ENCODE peak calls at places on chromosomes 13 and 19, in seven cellular contexts. G is esophagus muscularis mucosa; Y is fibroblast of pulmonary artery; F is B cell; I is NB4; C is WTC11; R is CD4-positive, alpha-beta T cell. S is an unnamed sample.
A peak's percentile ranks its signal among the peaks of the same experiment; 100 is the strongest.

GRCh38 chr19:49106648-49107135 is 7.5 kb upstream of the LIN7B start:
- DNase-seq in G (no peak), Y (peak; percentile 58), F (peak; percentile 68), I (peak; percentile 70), C (peak; percentile 83), R (peak; percentile 53), S (peak; percentile 63)

GRCh38 chr19:38693380-38694223 is 46.2 kb downstream of the ACTN4 start:
- DNase-seq in G (no peak), Y (peak; percentile 81), F (no peak), I (peak; percentile 91), C (peak; percentile 39), R (peak; percentile 18), S (peak; percentile 47)

GRCh38 chr19:14418743-14419037 is 451 bp downstream of the DDX39A start:
- DNase-seq in G (no peak), Y (peak; percentile 21), F (no peak), I (no peak), C (no peak), R (no peak), S (no peak)

GRCh38 chr13:22235285-22235949 is 564.5 kb downstream of the FGF9 start:
- DNase-seq in G (no peak), Y (no peak), F (no peak), I (no peak), C (no peak), R (no peak), S (no peak)

GRCh38 chr19:49939721-49940481 is 10.6 kb upstream of the NUP62 start:
- DNase-seq in G (no peak), Y (no peak), F (no peak), I (no peak), C (no peak), R (no peak), S (no peak)

GRCh38 chr13:56752630-56753029 is 388.1 kb upstream of the PRR20A start:
- DNase-seq in G (no peak), Y (no peak), F (no peak), I (no peak), C (no peak), R (no peak), S (no peak)

GRCh38 chr19:10209305-10209704 is 14.6 kb upstream of the DNMT1 start:
- DNase-seq in G (no peak), Y (peak; percentile 62), F (no peak), I (peak; percentile 55), C (no peak), R (no peak), S (no peak)

GRCh38 chr13:78607409-78608253 is 4.3 kb upstream of the POU4F1 start:
- DNase-seq in G (no peak), Y (no peak), F (no peak), I (no peak), C (peak; percentile 50), R (no peak), S (no peak)

GRCh38 chr19:40744554-40745401 is 5.5 kb downstream of the ACTMAP start:
- DNase-seq in G (no peak), Y (no peak), F (no peak), I (no peak), C (peak; percentile 54), R (no peak), S (no peak)

GRCh38 chr19:33659835-33660234 is 38.1 kb downstream of the CHST8 start:
- DNase-seq in G (no peak), Y (no peak), F (no peak), I (no peak), C (no peak), R (no peak), S (no peak)

GRCh38 chr13:111844222-111844671 is 222.7 kb upstream of the SOX1 start:
- DNase-seq in G (peak; percentile 45), Y (no peak), F (no peak), I (no peak), C (no peak), R (no peak), S (no peak)

GRCh38 chr19:54791476-54791875 is 11.9 kb upstream of the KIR2DL4 start:
- DNase-seq in G (no peak), Y (no peak), F (no peak), I (no peak), C (no peak), R (no peak), S (no peak)

GRCh38 chr19:30812099-30812684 is 440.0 kb downstream of the ZNF536 start:
- DNase-seq in G (peak; percentile 75), Y (no peak), F (no peak), I (no peak), C (no peak), R (no peak), S (no peak)

GRCh38 chr13:113643593-113643992 is 14.4 kb downstream of the ATP4B start:
- DNase-seq in G (no peak), Y (no peak), F (no peak), I (no peak), C (no peak), R (no peak), S (no peak)

GRCh38 chr19:532578-533484 is 1.3 kb downstream of the CDC34 start:
- DNase-seq in G (no peak), Y (peak; percentile 73), F (no peak), I (peak; percentile 67), C (peak; percentile 63), R (no peak), S (peak; percentile 57)

GRCh38 chr13:99704390-99704789 is 203.1 kb downstream of the TM9SF2 start:
- DNase-seq in G (no peak), Y (no peak), F (no peak), I (no peak), C (no peak), R (no peak), S (no peak)

GRCh38 chr13:99703908-99704307 is 202.6 kb downstream of the TM9SF2 start:
- DNase-seq in G (no peak), Y (no peak), F (no peak), I (no peak), C (no peak), R (no peak), S (no peak)

GRCh38 chr13:99700468-99700867 is 199.2 kb downstream of the TM9SF2 start:
- DNase-seq in G (no peak), Y (no peak), F (no peak), I (no peak), C (no peak), R (no peak), S (no peak)

GRCh38 chr13:99698816-99699099 is 197.5 kb downstream of the TM9SF2 start:
- DNase-seq in G (no peak), Y (no peak), F (no peak), I (no peak), C (no peak), R (no peak), S (no peak)

GRCh38 chr13:99702687-99703319 is 201.5 kb downstream of the TM9SF2 start:
- DNase-seq in G (no peak), Y (no peak), F (no peak), I (no peak), C (peak; percentile 38), R (no peak), S (no peak)
- TF ChIP-seq CTCF in G (no peak), Y (no peak), F (no peak), I (no peak), C (no peak), R (no peak), S (no peak)

GRCh38 chr19:15454371-15454800 is 4.6 kb upstream of the WIZ start:
- DNase-seq in G (no peak), Y (no peak), F (no peak), I (no peak), C (no peak), R (no peak), S (no peak)
- TF ChIP-seq CTCF in G (no peak), Y (peak; percentile 37), F (no peak), I (peak; percentile 7), C (no peak), R (no peak), S (no peak)

DNA sequence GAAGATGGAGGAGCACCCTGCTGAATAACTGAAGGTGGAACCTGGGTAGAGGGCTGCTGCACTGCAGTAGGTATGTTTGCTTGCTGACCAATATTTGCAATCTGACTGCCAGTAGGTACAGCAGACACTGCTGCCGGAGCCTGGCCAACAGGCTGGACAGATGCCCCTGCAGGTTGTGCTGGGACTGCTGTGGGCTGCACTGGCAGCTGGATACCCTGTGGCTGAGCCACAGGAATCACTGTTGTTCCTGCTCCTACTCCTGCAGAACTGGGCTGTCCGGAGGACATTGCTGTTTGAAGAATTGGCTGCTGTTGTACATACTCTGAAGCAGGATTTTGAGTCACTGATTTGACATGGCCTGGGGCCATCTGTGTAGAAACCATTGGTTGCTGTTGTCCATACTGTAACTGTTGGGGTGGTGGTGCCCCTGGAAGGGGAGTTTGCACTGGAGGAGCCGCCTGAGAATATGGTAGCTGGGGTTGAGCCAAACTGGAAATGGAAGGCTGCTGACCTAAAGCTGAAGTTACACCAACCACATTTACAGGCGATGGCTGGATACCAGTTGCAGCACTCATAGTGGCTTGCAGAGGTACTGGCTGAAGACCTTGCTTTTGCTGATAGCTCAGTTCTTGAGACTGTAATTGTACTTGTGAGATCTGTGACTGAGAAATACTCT is 2.2 kb downstream of the TSC22D1 start:
- DNase-seq in G (no peak), Y (peak; percentile 62), F (no peak), I (peak; percentile 64), C (no peak), R (no peak), S (no peak)
- TF ChIP-seq CTCF in G (peak; percentile 21), Y (peak; percentile 50), F (peak; percentile 29), I (peak; percentile 39), C (no peak), R (no peak), S (peak; percentile 58)

GRCh38 chr19:35740423-35741215 is 1.6 kb downstream of the IGFLR1 start:
- DNase-seq in G (peak; percentile 99), Y (peak; percentile 97), F (peak; percentile 96), I (peak; percentile 95), C (peak; percentile 99), R (peak; percentile 91), S (peak; percentile 98)
- TF ChIP-seq CTCF in G (no peak), Y (peak; percentile 7), F (no peak), I (no peak), C (no peak), R (no peak), S (peak; percentile 53)

S was measured in neural crest cell.